ENCODE peak calls at places on chromosomes 13 and 19, in four cellular contexts. M is stimulated activated CD4-positive, alpha-beta T cell treated with anti-CD3 and anti-CD28 coated beads, Interleukin-12 subunit alpha, Interleukin-12 subunit beta, amount 100 ng/mL, for 48 hours; J is foreskin fibroblast; U is NCI-H1930. C is an unnamed sample.

GRCh38 chr19:690203-690602 is 5.0 kb downstream of the PRSS57 start:
- DNase-seq in M (no peak), J (no peak), U (no peak), C (no peak)

GRCh38 chr13:79369226-79369625 is 36.8 kb downstream of the RBM26 start:
- DNase-seq in M (no peak), J (no peak), U (no peak), C (no peak)

GRCh38 chr13:112605531-112605990 is 17.6 kb upstream of the TUBGCP3 start:
- DNase-seq in M (no peak), J (peak), U (no peak), C (peak)

GRCh38 chr13:113774177-113775107 is 15.4 kb downstream of the TMEM255B start:
- DNase-seq in M (no peak), J (peak), U (peak), C (peak)

GRCh38 chr19:36140289-36141038 is 598 bp downstream of the CAPNS1 start:
- DNase-seq in M (peak), J (no peak), U (peak), C (peak)

GRCh38 chr19:9797871-9798270 is 21.0 kb downstream of the FBXL12 start:
- DNase-seq in M (no peak), J (no peak), U (no peak), C (no peak)

GRCh38 chr13:74026753-74027152 is 107.5 kb downstream of the KLF12 start:
- DNase-seq in M (peak), J (no peak), U (no peak), C (no peak)

GRCh38 chr13:29909975-29910674 is 59.7 kb upstream of the UBL3 start:
- DNase-seq in M (no peak), J (peak), U (no peak), C (peak)

GRCh38 chr19:58037927-58038687 is 4.3 kb downstream of the ZSCAN1 start:
- DNase-seq in M (no peak), J (no peak), U (no peak), C (no peak)

GRCh38 chr13:110528371-110528770 is 33.2 kb downstream of the RAB20 start:
- DNase-seq in M (no peak), J (no peak), U (no peak), C (peak)

GRCh38 chr13:50928609-50929274 is 19.2 kb downstream of the RNASEH2B start:
- DNase-seq in M (no peak), J (no peak), U (no peak), C (no peak)

GRCh38 chr19:39199025-39199424 is 2.3 kb downstream of the NCCRP1 start:
- DNase-seq in M (no peak), J (peak), U (no peak), C (peak)

GRCh38 chr19:1064661-1065605 is 2.0 kb upstream of the ARHGAP45 start:
- DNase-seq in M (no peak), J (peak), U (peak), C (no peak)

GRCh38 chr19:13764821-13765394 is 586 bp downstream of the MRI1 start:
- DNase-seq in M (no peak), J (no peak), U (no peak), C (no peak)

GRCh38 chr19:45766293-45766918 is 2.6 kb downstream of the SIX5 start:
- DNase-seq in M (no peak), J (no peak), U (no peak), C (no peak)

GRCh38 chr19:29214411-29214810 is 1.5 kb upstream of the UQCRFS1 start:
- DNase-seq in M (no peak), J (no peak), U (no peak), C (no peak)

GRCh38 chr13:102227696-102228095 is 174.2 kb downstream of the FGF14 start:
- DNase-seq in M (no peak), J (no peak), U (peak), C (no peak)

GRCh38 chr13:31250435-31250834 is 50.7 kb downstream of the B3GLCT start:
- DNase-seq in M (no peak), J (no peak), U (no peak), C (no peak)

GRCh38 chr13:51519839-51520238 is 64.4 kb upstream of the WDFY2 start:
- DNase-seq in M (no peak), J (peak), U (no peak), C (peak)

GRCh38 chr13:26482451-26483197 is 74.9 kb upstream of the WASF3 start:
- DNase-seq in M (peak), J (peak), U (no peak), C (peak)

GRCh38 chr13:28267495-28267894 is 129.2 kb downstream of the PAN3 start:
- DNase-seq in M (no peak), J (no peak), U (no peak), C (no peak)

GRCh38 chr13:26061947-26062346 is 10.1 kb upstream of the SHISA2 start:
- DNase-seq in M (no peak), J (no peak), U (no peak), C (peak)

GRCh38 chr19:32717496-32717895 is 2.1 kb upstream of the TDRD12 start:
- DNase-seq in M (no peak), J (no peak), U (no peak), C (no peak)